ENCODE peak calls at places on chromosomes 3 and 15, in seven cellular contexts. One of them, this sample, is unnamed.

GRCh38 chr3:6928064-6928463 is 67.1 kb downstream of the GRM7 start:
- DNase-seq in skeletal muscle cell: no peak
- DNase-seq in tibial artery: no peak
- DNase-seq in activated CD4-positive, CD25-positive, alpha-beta regulatory T cell treated with anti-CD3 and anti-CD28 coated beads, Interleukin-2, amount 50 U/mL, for 72 hours: no peak
- DNase-seq in GM13977: no peak
- DNase-seq in MM.1S: no peak
- DNase-seq in mesothelial cell of epicardium: no peak
- DNase-seq in this sample: no peak

GRCh38 chr3:65291448-65292091 is 603.8 kb upstream of the ADAMTS9 start:
- DNase-seq in skeletal muscle cell: no peak
- DNase-seq in tibial artery: no peak
- DNase-seq in activated CD4-positive, CD25-positive, alpha-beta regulatory T cell treated with anti-CD3 and anti-CD28 coated beads, Interleukin-2, amount 50 U/mL, for 72 hours: no peak
- DNase-seq in GM13977: no peak
- DNase-seq in MM.1S: no peak
- DNase-seq in mesothelial cell of epicardium: no peak
- DNase-seq in this sample: no peak

GRCh38 chr15:22806664-22807063 is 20.2 kb downstream of the NIPA1 start:
- DNase-seq in skeletal muscle cell: no peak
- DNase-seq in tibial artery: no peak
- DNase-seq in activated CD4-positive, CD25-positive, alpha-beta regulatory T cell treated with anti-CD3 and anti-CD28 coated beads, Interleukin-2, amount 50 U/mL, for 72 hours: no peak
- DNase-seq in GM13977: no peak
- DNase-seq in MM.1S: no peak
- DNase-seq in mesothelial cell of epicardium: no peak
- DNase-seq in this sample: no peak

GRCh38 chr3:105729662-105730061 is 139.2 kb downstream of the CBLB start:
- DNase-seq in skeletal muscle cell: no peak
- DNase-seq in tibial artery: no peak
- DNase-seq in activated CD4-positive, CD25-positive, alpha-beta regulatory T cell treated with anti-CD3 and anti-CD28 coated beads, Interleukin-2, amount 50 U/mL, for 72 hours: no peak
- DNase-seq in GM13977: no peak
- DNase-seq in MM.1S: no peak
- DNase-seq in mesothelial cell of epicardium: no peak
- DNase-seq in this sample: no peak

GRCh38 chr15:29792426-29793159 is 29.7 kb downstream of the TJP1 start:
- DNase-seq in skeletal muscle cell: peak; percentile 16
- DNase-seq in tibial artery: no peak
- DNase-seq in activated CD4-positive, CD25-positive, alpha-beta regulatory T cell treated with anti-CD3 and anti-CD28 coated beads, Interleukin-2, amount 50 U/mL, for 72 hours: no peak
- DNase-seq in GM13977: no peak
- DNase-seq in MM.1S: no peak
- DNase-seq in mesothelial cell of epicardium: no peak
- DNase-seq in this sample: no peak

GRCh38 chr3:69178838-69179739 is 56.7 kb upstream of the LMOD3 start:
- DNase-seq in skeletal muscle cell: no peak
- DNase-seq in tibial artery: no peak
- DNase-seq in activated CD4-positive, CD25-positive, alpha-beta regulatory T cell treated with anti-CD3 and anti-CD28 coated beads, Interleukin-2, amount 50 U/mL, for 72 hours: no peak
- DNase-seq in GM13977: no peak
- DNase-seq in MM.1S: peak; percentile 92
- DNase-seq in mesothelial cell of epicardium: no peak
- DNase-seq in this sample: no peak

GRCh38 chr3:66693461-66693912 is 192.7 kb upstream of the LRIG1 start:
- DNase-seq in skeletal muscle cell: peak; percentile 28
- DNase-seq in tibial artery: no peak
- DNase-seq in activated CD4-positive, CD25-positive, alpha-beta regulatory T cell treated with anti-CD3 and anti-CD28 coated beads, Interleukin-2, amount 50 U/mL, for 72 hours: no peak
- DNase-seq in GM13977: no peak
- DNase-seq in MM.1S: no peak
- DNase-seq in mesothelial cell of epicardium: no peak
- DNase-seq in this sample: peak; percentile 25

GRCh38 chr15:39156166-39156565 is 424.7 kb upstream of the THBS1 start:
- DNase-seq in skeletal muscle cell: peak; percentile 85
- DNase-seq in tibial artery: peak; percentile 29
- DNase-seq in activated CD4-positive, CD25-positive, alpha-beta regulatory T cell treated with anti-CD3 and anti-CD28 coated beads, Interleukin-2, amount 50 U/mL, for 72 hours: no peak
- DNase-seq in GM13977: no peak
- DNase-seq in MM.1S: no peak
- DNase-seq in mesothelial cell of epicardium: no peak
- DNase-seq in this sample: peak; percentile 27

GRCh38 chr3:132029182-132029902 is 5.5 kb downstream of the CPNE4 start:
- DNase-seq in skeletal muscle cell: peak; percentile 34
- DNase-seq in tibial artery: peak; percentile 76
- DNase-seq in activated CD4-positive, CD25-positive, alpha-beta regulatory T cell treated with anti-CD3 and anti-CD28 coated beads, Interleukin-2, amount 50 U/mL, for 72 hours: peak; percentile 65
- DNase-seq in GM13977: peak; percentile 76
- DNase-seq in MM.1S: peak; percentile 68
- DNase-seq in mesothelial cell of epicardium: peak; percentile 87
- DNase-seq in this sample: peak; percentile 73

GRCh38 chr3:71742621-71743020 is 11.0 kb upstream of the GPR27 start:
- DNase-seq in skeletal muscle cell: no peak
- DNase-seq in tibial artery: no peak
- DNase-seq in activated CD4-positive, CD25-positive, alpha-beta regulatory T cell treated with anti-CD3 and anti-CD28 coated beads, Interleukin-2, amount 50 U/mL, for 72 hours: no peak
- DNase-seq in GM13977: no peak
- DNase-seq in MM.1S: no peak
- DNase-seq in mesothelial cell of epicardium: no peak
- DNase-seq in this sample: no peak

GRCh38 chr15:47812436-47813109 is 95.3 kb downstream of the SEMA6D start:
- DNase-seq in skeletal muscle cell: no peak
- DNase-seq in tibial artery: no peak
- DNase-seq in activated CD4-positive, CD25-positive, alpha-beta regulatory T cell treated with anti-CD3 and anti-CD28 coated beads, Interleukin-2, amount 50 U/mL, for 72 hours: no peak
- DNase-seq in GM13977: peak; percentile 28
- DNase-seq in MM.1S: peak; percentile 73
- DNase-seq in mesothelial cell of epicardium: no peak
- DNase-seq in this sample: no peak

GRCh38 chr3:9951962-9952805 is at the start of gene PRRT3:
- DNase-seq in skeletal muscle cell: no peak
- DNase-seq in tibial artery: no peak
- DNase-seq in activated CD4-positive, CD25-positive, alpha-beta regulatory T cell treated with anti-CD3 and anti-CD28 coated beads, Interleukin-2, amount 50 U/mL, for 72 hours: peak; percentile 58
- DNase-seq in GM13977: peak; percentile 86
- DNase-seq in MM.1S: peak; percentile 59
- DNase-seq in mesothelial cell of epicardium: peak; percentile 55
- DNase-seq in this sample: no peak

GRCh38 chr3:129120254-129121004 is 1.2 kb downstream of the RAB43 start:
- DNase-seq in skeletal muscle cell: peak; percentile 58
- DNase-seq in tibial artery: peak; percentile 91
- DNase-seq in activated CD4-positive, CD25-positive, alpha-beta regulatory T cell treated with anti-CD3 and anti-CD28 coated beads, Interleukin-2, amount 50 U/mL, for 72 hours: peak; percentile 87
- DNase-seq in GM13977: peak; percentile 95
- DNase-seq in MM.1S: peak; percentile 99
- DNase-seq in mesothelial cell of epicardium: peak; percentile 79
- DNase-seq in this sample: peak; percentile 84

GRCh38 chr3:155015776-155016451 is 64.2 kb upstream of the MME start:
- DNase-seq in skeletal muscle cell: no peak
- DNase-seq in tibial artery: no peak
- DNase-seq in activated CD4-positive, CD25-positive, alpha-beta regulatory T cell treated with anti-CD3 and anti-CD28 coated beads, Interleukin-2, amount 50 U/mL, for 72 hours: no peak
- DNase-seq in GM13977: no peak
- DNase-seq in MM.1S: no peak
- DNase-seq in mesothelial cell of epicardium: no peak
- DNase-seq in this sample: no peak

GRCh38 chr15:100671124-100671680 is 68.8 kb downstream of the ASB7 start:
- DNase-seq in skeletal muscle cell: no peak
- DNase-seq in tibial artery: no peak
- DNase-seq in activated CD4-positive, CD25-positive, alpha-beta regulatory T cell treated with anti-CD3 and anti-CD28 coated beads, Interleukin-2, amount 50 U/mL, for 72 hours: no peak
- DNase-seq in GM13977: no peak
- DNase-seq in MM.1S: no peak
- DNase-seq in mesothelial cell of epicardium: no peak
- DNase-seq in this sample: no peak

GRCh38 chr15:52439470-52439869 is 89.2 kb downstream of the MYO5A start:
- DNase-seq in skeletal muscle cell: no peak
- DNase-seq in tibial artery: no peak
- DNase-seq in activated CD4-positive, CD25-positive, alpha-beta regulatory T cell treated with anti-CD3 and anti-CD28 coated beads, Interleukin-2, amount 50 U/mL, for 72 hours: no peak
- DNase-seq in GM13977: no peak
- DNase-seq in MM.1S: no peak
- DNase-seq in mesothelial cell of epicardium: no peak
- DNase-seq in this sample: no peak

GRCh38 chr3:57350271-57350670 is 57.8 kb upstream of the ASB14 start:
- DNase-seq in skeletal muscle cell: no peak
- DNase-seq in tibial artery: no peak
- DNase-seq in activated CD4-positive, CD25-positive, alpha-beta regulatory T cell treated with anti-CD3 and anti-CD28 coated beads, Interleukin-2, amount 50 U/mL, for 72 hours: no peak
- DNase-seq in GM13977: no peak
- DNase-seq in MM.1S: no peak
- DNase-seq in mesothelial cell of epicardium: no peak
- DNase-seq in this sample: no peak

GRCh38 chr3:187902938-187903337 is 157.7 kb upstream of the BCL6 start:
- DNase-seq in skeletal muscle cell: no peak
- DNase-seq in tibial artery: no peak
- DNase-seq in activated CD4-positive, CD25-positive, alpha-beta regulatory T cell treated with anti-CD3 and anti-CD28 coated beads, Interleukin-2, amount 50 U/mL, for 72 hours: no peak
- DNase-seq in GM13977: no peak
- DNase-seq in MM.1S: no peak
- DNase-seq in mesothelial cell of epicardium: no peak
- DNase-seq in this sample: no peak

GRCh38 chr15:83030021-83030420 is 18.6 kb upstream of the C15orf40 start:
- DNase-seq in skeletal muscle cell: no peak
- DNase-seq in tibial artery: no peak
- DNase-seq in activated CD4-positive, CD25-positive, alpha-beta regulatory T cell treated with anti-CD3 and anti-CD28 coated beads, Interleukin-2, amount 50 U/mL, for 72 hours: no peak
- DNase-seq in GM13977: no peak
- DNase-seq in MM.1S: no peak
- DNase-seq in mesothelial cell of epicardium: no peak
- DNase-seq in this sample: no peak

GRCh38 chr3:123605789-123606234 is 21.0 kb upstream of the HACD2 start:
- DNase-seq in skeletal muscle cell: no peak
- DNase-seq in tibial artery: no peak
- DNase-seq in activated CD4-positive, CD25-positive, alpha-beta regulatory T cell treated with anti-CD3 and anti-CD28 coated beads, Interleukin-2, amount 50 U/mL, for 72 hours: no peak
- DNase-seq in GM13977: peak; percentile 40
- DNase-seq in MM.1S: no peak
- DNase-seq in mesothelial cell of epicardium: no peak
- DNase-seq in this sample: no peak

GRCh38 chr15:78243491-78243941 is 9.2 kb upstream of the ACSBG1 start:
- DNase-seq in skeletal muscle cell: no peak
- DNase-seq in tibial artery: no peak
- DNase-seq in activated CD4-positive, CD25-positive, alpha-beta regulatory T cell treated with anti-CD3 and anti-CD28 coated beads, Interleukin-2, amount 50 U/mL, for 72 hours: no peak
- DNase-seq in GM13977: no peak
- DNase-seq in MM.1S: no peak
- DNase-seq in mesothelial cell of epicardium: no peak
- DNase-seq in this sample: peak; percentile 57

GRCh38 chr3:43072361-43072760 is 33.5 kb downstream of the POMGNT2 start:
- DNase-seq in skeletal muscle cell: no peak
- DNase-seq in tibial artery: no peak
- DNase-seq in activated CD4-positive, CD25-positive, alpha-beta regulatory T cell treated with anti-CD3 and anti-CD28 coated beads, Interleukin-2, amount 50 U/mL, for 72 hours: no peak
- DNase-seq in GM13977: no peak
- DNase-seq in MM.1S: no peak
- DNase-seq in mesothelial cell of epicardium: no peak
- DNase-seq in this sample: no peak

GRCh38 chr3:87206070-87206469 is 21.0 kb upstream of the CHMP2B start:
- DNase-seq in skeletal muscle cell: peak; percentile 54
- DNase-seq in tibial artery: no peak
- DNase-seq in activated CD4-positive, CD25-positive, alpha-beta regulatory T cell treated with anti-CD3 and anti-CD28 coated beads, Interleukin-2, amount 50 U/mL, for 72 hours: no peak
- DNase-seq in GM13977: no peak
- DNase-seq in MM.1S: no peak
- DNase-seq in mesothelial cell of epicardium: no peak
- DNase-seq in this sample: no peak

GRCh38 chr3:120418866-120419490 is 31.8 kb downstream of the FSTL1 start:
- DNase-seq in skeletal muscle cell: no peak
- DNase-seq in tibial artery: no peak
- DNase-seq in activated CD4-positive, CD25-positive, alpha-beta regulatory T cell treated with anti-CD3 and anti-CD28 coated beads, Interleukin-2, amount 50 U/mL, for 72 hours: no peak
- DNase-seq in GM13977: peak; percentile 66
- DNase-seq in MM.1S: peak; percentile 72
- DNase-seq in mesothelial cell of epicardium: no peak
- DNase-seq in this sample: peak; percentile 52

GRCh38 chr15:67820992-67821783 is 4.1 kb upstream of the SKOR1 start:
- DNase-seq in skeletal muscle cell: no peak
- DNase-seq in tibial artery: peak; percentile 39
- DNase-seq in activated CD4-positive, CD25-positive, alpha-beta regulatory T cell treated with anti-CD3 and anti-CD28 coated beads, Interleukin-2, amount 50 U/mL, for 72 hours: no peak
- DNase-seq in GM13977: peak; percentile 84
- DNase-seq in MM.1S: no peak
- DNase-seq in mesothelial cell of epicardium: peak; percentile 85
- DNase-seq in this sample: peak; percentile 53

GRCh38 chr15:95346856-95347255 is 983.6 kb upstream of the NR2F2 start:
- DNase-seq in skeletal muscle cell: no peak
- DNase-seq in tibial artery: no peak
- DNase-seq in activated CD4-positive, CD25-positive, alpha-beta regulatory T cell treated with anti-CD3 and anti-CD28 coated beads, Interleukin-2, amount 50 U/mL, for 72 hours: no peak
- DNase-seq in GM13977: no peak
- DNase-seq in MM.1S: no peak
- DNase-seq in mesothelial cell of epicardium: no peak
- DNase-seq in this sample: no peak

GRCh38 chr3:185200639-185201038 is 47.8 kb upstream of the C3orf70 start:
- DNase-seq in skeletal muscle cell: peak; percentile 66
- DNase-seq in tibial artery: no peak
- DNase-seq in activated CD4-positive, CD25-positive, alpha-beta regulatory T cell treated with anti-CD3 and anti-CD28 coated beads, Interleukin-2, amount 50 U/mL, for 72 hours: no peak
- DNase-seq in GM13977: no peak
- DNase-seq in MM.1S: no peak
- DNase-seq in mesothelial cell of epicardium: no peak
- DNase-seq in this sample: no peak

GRCh38 chr3:152193673-152194267 is 75.0 kb upstream of the MBNL1 start:
- DNase-seq in skeletal muscle cell: no peak
- DNase-seq in tibial artery: no peak
- DNase-seq in activated CD4-positive, CD25-positive, alpha-beta regulatory T cell treated with anti-CD3 and anti-CD28 coated beads, Interleukin-2, amount 50 U/mL, for 72 hours: no peak
- DNase-seq in GM13977: no peak
- DNase-seq in MM.1S: peak; percentile 78
- DNase-seq in mesothelial cell of epicardium: no peak
- DNase-seq in this sample: no peak

GRCh38 chr15:64982472-64982871 is 7.2 kb downstream of the SPG21 start:
- DNase-seq in skeletal muscle cell: no peak
- DNase-seq in tibial artery: no peak
- DNase-seq in activated CD4-positive, CD25-positive, alpha-beta regulatory T cell treated with anti-CD3 and anti-CD28 coated beads, Interleukin-2, amount 50 U/mL, for 72 hours: no peak
- DNase-seq in GM13977: no peak
- DNase-seq in MM.1S: no peak
- DNase-seq in mesothelial cell of epicardium: no peak
- DNase-seq in this sample: no peak

GRCh38 chr15:28026764-28027713 is 72.1 kb downstream of the OCA2 start:
- DNase-seq in skeletal muscle cell: no peak
- DNase-seq in tibial artery: no peak
- DNase-seq in activated CD4-positive, CD25-positive, alpha-beta regulatory T cell treated with anti-CD3 and anti-CD28 coated beads, Interleukin-2, amount 50 U/mL, for 72 hours: no peak
- DNase-seq in GM13977: no peak
- DNase-seq in MM.1S: no peak
- DNase-seq in mesothelial cell of epicardium: no peak
- DNase-seq in this sample: no peak

GRCh38 chr15:50685976-50686467 is 575 bp downstream of the TRPM7 start:
- DNase-seq in skeletal muscle cell: no peak
- DNase-seq in tibial artery: peak; percentile 57
- DNase-seq in activated CD4-positive, CD25-positive, alpha-beta regulatory T cell treated with anti-CD3 and anti-CD28 coated beads, Interleukin-2, amount 50 U/mL, for 72 hours: no peak
- DNase-seq in GM13977: peak; percentile 80
- DNase-seq in MM.1S: peak; percentile 85
- DNase-seq in mesothelial cell of epicardium: peak; percentile 72
- DNase-seq in this sample: peak; percentile 73

GRCh38 chr15:48144889-48145288 is 24.1 kb downstream of the SLC24A5 start:
- DNase-seq in skeletal muscle cell: no peak
- DNase-seq in tibial artery: no peak
- DNase-seq in activated CD4-positive, CD25-positive, alpha-beta regulatory T cell treated with anti-CD3 and anti-CD28 coated beads, Interleukin-2, amount 50 U/mL, for 72 hours: no peak
- DNase-seq in GM13977: peak; percentile 7
- DNase-seq in MM.1S: peak; percentile 8
- DNase-seq in mesothelial cell of epicardium: no peak
- DNase-seq in this sample: no peak

This sample was measured in left ventricle myocardium inferior.